ENCODE peak calls at places on chromosomes 4 and X, in eight cellular contexts. One of them, this sample, is unnamed.

GRCh38 chr4:87193958-87194675 is 26.3 kb downstream of the KLHL8 start:
- DNase-seq in progenitor cell of endocrine pancreas: no peak
- DNase-seq in WTC11: no peak
- DNase-seq in left ventricle myocardium inferior: no peak
- DNase-seq in CD8-positive, alpha-beta T cell: no peak
- DNase-seq in lower lobe of right lung: no peak
- DNase-seq in HFFc6: no peak
- DNase-seq in heart left ventricle: no peak
- DNase-seq in this sample: no peak

GRCh38 chrX:154534526-154535322 is 11.9 kb downstream of the G6PD start:
- DNase-seq in progenitor cell of endocrine pancreas: peak
- DNase-seq in WTC11: peak
- DNase-seq in left ventricle myocardium inferior: peak
- DNase-seq in CD8-positive, alpha-beta T cell: peak
- DNase-seq in lower lobe of right lung: peak
- DNase-seq in HFFc6: peak
- DNase-seq in heart left ventricle: peak
- DNase-seq in this sample: peak

GRCh38 chr4:18422685-18423084 is 401.1 kb upstream of the LCORL start:
- DNase-seq in progenitor cell of endocrine pancreas: no peak
- DNase-seq in WTC11: no peak
- DNase-seq in left ventricle myocardium inferior: no peak
- DNase-seq in CD8-positive, alpha-beta T cell: no peak
- DNase-seq in lower lobe of right lung: no peak
- DNase-seq in HFFc6: no peak
- DNase-seq in heart left ventricle: no peak
- DNase-seq in this sample: no peak

GRCh38 chr4:8112036-8112576 is 46.5 kb downstream of the ABLIM2 start:
- DNase-seq in progenitor cell of endocrine pancreas: no peak
- DNase-seq in WTC11: no peak
- DNase-seq in left ventricle myocardium inferior: no peak
- DNase-seq in CD8-positive, alpha-beta T cell: no peak
- DNase-seq in lower lobe of right lung: no peak
- DNase-seq in HFFc6: no peak
- DNase-seq in heart left ventricle: no peak
- DNase-seq in this sample: no peak

GRCh38 chr4:9999956-10000551 is 21.2 kb downstream of the SLC2A9 start:
- DNase-seq in progenitor cell of endocrine pancreas: no peak
- DNase-seq in WTC11: no peak
- DNase-seq in left ventricle myocardium inferior: no peak
- DNase-seq in CD8-positive, alpha-beta T cell: no peak
- DNase-seq in lower lobe of right lung: no peak
- DNase-seq in HFFc6: no peak
- DNase-seq in heart left ventricle: no peak
- DNase-seq in this sample: no peak

GRCh38 chr4:151887151-151887815 is 126.5 kb upstream of the GATB start:
- DNase-seq in progenitor cell of endocrine pancreas: no peak
- DNase-seq in WTC11: no peak
- DNase-seq in left ventricle myocardium inferior: no peak
- DNase-seq in CD8-positive, alpha-beta T cell: no peak
- DNase-seq in lower lobe of right lung: no peak
- DNase-seq in HFFc6: peak
- DNase-seq in heart left ventricle: no peak
- DNase-seq in this sample: no peak

GRCh38 chrX:154437398-154437752 is 421 bp downstream of the GDI1 start:
- DNase-seq in progenitor cell of endocrine pancreas: no peak
- DNase-seq in WTC11: no peak
- DNase-seq in left ventricle myocardium inferior: no peak
- DNase-seq in CD8-positive, alpha-beta T cell: no peak
- DNase-seq in lower lobe of right lung: no peak
- DNase-seq in HFFc6: no peak
- DNase-seq in heart left ventricle: no peak
- DNase-seq in this sample: no peak

GRCh38 chr4:119526786-119527550 is 101.6 kb downstream of the PDE5A start:
- DNase-seq in progenitor cell of endocrine pancreas: no peak
- DNase-seq in WTC11: no peak
- DNase-seq in left ventricle myocardium inferior: no peak
- DNase-seq in CD8-positive, alpha-beta T cell: no peak
- DNase-seq in lower lobe of right lung: no peak
- DNase-seq in HFFc6: peak
- DNase-seq in heart left ventricle: no peak
- DNase-seq in this sample: no peak

GRCh38 chrX:10797493-10797892 is 177.1 kb upstream of the MID1 start:
- DNase-seq in progenitor cell of endocrine pancreas: no peak
- DNase-seq in WTC11: no peak
- DNase-seq in left ventricle myocardium inferior: no peak
- DNase-seq in CD8-positive, alpha-beta T cell: no peak
- DNase-seq in lower lobe of right lung: no peak
- DNase-seq in HFFc6: no peak
- DNase-seq in heart left ventricle: no peak
- DNase-seq in this sample: no peak

GRCh38 chrX:154374361-154375155 is at the start of gene FLNA:
- DNase-seq in progenitor cell of endocrine pancreas: peak
- DNase-seq in WTC11: peak
- DNase-seq in left ventricle myocardium inferior: peak
- DNase-seq in CD8-positive, alpha-beta T cell: no peak
- DNase-seq in lower lobe of right lung: no peak
- DNase-seq in HFFc6: no peak
- DNase-seq in heart left ventricle: no peak
- DNase-seq in this sample: peak

GRCh38 chrX:45750639-45751038 is 550.0 kb upstream of the DIPK2B start:
- DNase-seq in progenitor cell of endocrine pancreas: no peak
- DNase-seq in WTC11: no peak
- DNase-seq in left ventricle myocardium inferior: peak
- DNase-seq in CD8-positive, alpha-beta T cell: no peak
- DNase-seq in lower lobe of right lung: no peak
- DNase-seq in HFFc6: no peak
- DNase-seq in heart left ventricle: no peak
- DNase-seq in this sample: no peak

GRCh38 chrX:4380710-4381109 is 667.3 kb upstream of the PRKX start:
- DNase-seq in progenitor cell of endocrine pancreas: no peak
- DNase-seq in WTC11: no peak
- DNase-seq in left ventricle myocardium inferior: no peak
- DNase-seq in CD8-positive, alpha-beta T cell: no peak
- DNase-seq in lower lobe of right lung: no peak
- DNase-seq in HFFc6: no peak
- DNase-seq in heart left ventricle: no peak
- DNase-seq in this sample: no peak

GRCh38 chr4:108148316-108148715 is 20.4 kb downstream of the LEF1 start:
- DNase-seq in progenitor cell of endocrine pancreas: no peak
- DNase-seq in WTC11: no peak
- DNase-seq in left ventricle myocardium inferior: no peak
- DNase-seq in CD8-positive, alpha-beta T cell: no peak
- DNase-seq in lower lobe of right lung: no peak
- DNase-seq in HFFc6: no peak
- DNase-seq in heart left ventricle: no peak
- DNase-seq in this sample: no peak

GRCh38 chr4:102678695-102679335 is 82.0 kb downstream of the MANBA start:
- DNase-seq in progenitor cell of endocrine pancreas: no peak
- DNase-seq in WTC11: no peak
- DNase-seq in left ventricle myocardium inferior: no peak
- DNase-seq in CD8-positive, alpha-beta T cell: no peak
- DNase-seq in lower lobe of right lung: no peak
- DNase-seq in HFFc6: no peak
- DNase-seq in heart left ventricle: no peak
- DNase-seq in this sample: no peak

GRCh38 chr4:183118585-183118984 is 19.5 kb downstream of the WWC2 start:
- DNase-seq in progenitor cell of endocrine pancreas: no peak
- DNase-seq in WTC11: no peak
- DNase-seq in left ventricle myocardium inferior: no peak
- DNase-seq in CD8-positive, alpha-beta T cell: no peak
- DNase-seq in lower lobe of right lung: no peak
- DNase-seq in HFFc6: peak
- DNase-seq in heart left ventricle: no peak
- DNase-seq in this sample: no peak

GRCh38 chrX:25858273-25858880 is 279.8 kb upstream of the MAGEB18 start:
- DNase-seq in progenitor cell of endocrine pancreas: no peak
- DNase-seq in WTC11: no peak
- DNase-seq in left ventricle myocardium inferior: no peak
- DNase-seq in CD8-positive, alpha-beta T cell: no peak
- DNase-seq in lower lobe of right lung: no peak
- DNase-seq in HFFc6: no peak
- DNase-seq in heart left ventricle: no peak
- DNase-seq in this sample: no peak
- TF ChIP-seq CTCF in progenitor cell of endocrine pancreas: no peak
- TF ChIP-seq CTCF in WTC11: no peak
- TF ChIP-seq CTCF in left ventricle myocardium inferior: no peak
- TF ChIP-seq CTCF in CD8-positive, alpha-beta T cell: no peak
- TF ChIP-seq CTCF in lower lobe of right lung: no peak
- TF ChIP-seq CTCF in HFFc6: no peak
- TF ChIP-seq CTCF in heart left ventricle: no peak
- TF ChIP-seq CTCF in this sample: no peak

DNA sequence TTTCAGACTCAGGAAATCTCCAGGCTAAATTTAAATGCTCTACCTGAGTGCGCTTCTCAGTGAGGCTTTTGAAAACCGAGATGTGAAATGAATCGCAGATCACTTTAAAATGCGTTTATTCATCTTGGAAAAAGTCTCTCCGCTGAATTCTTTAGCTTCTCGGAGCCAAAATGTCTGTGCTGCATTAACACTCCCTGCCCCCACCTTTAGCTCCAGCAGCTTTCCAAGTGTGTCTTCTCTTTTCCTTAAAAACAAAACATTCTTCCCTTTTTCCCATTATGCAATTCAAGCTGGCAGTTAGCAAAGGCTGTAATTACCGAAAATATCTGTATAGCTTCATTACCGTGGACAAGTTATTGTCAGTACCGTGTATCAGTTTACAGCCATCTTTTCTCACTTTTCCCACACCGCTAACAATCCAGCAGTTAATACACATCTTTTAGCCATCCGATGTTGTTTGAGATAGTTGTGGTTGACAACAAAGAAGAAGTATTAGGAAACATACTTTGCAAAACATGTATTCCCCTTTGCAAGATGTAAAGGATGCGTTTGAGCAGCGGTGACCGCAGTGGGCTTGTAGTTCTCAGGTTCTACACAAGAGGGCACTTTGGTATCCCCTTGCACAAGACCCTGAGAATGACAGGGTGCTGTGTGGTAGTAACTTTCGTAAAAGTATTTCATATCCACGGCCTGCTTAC is 136.1 kb upstream of the STX18 start:
- DNase-seq in progenitor cell of endocrine pancreas: no peak
- DNase-seq in WTC11: peak
- DNase-seq in left ventricle myocardium inferior: no peak
- DNase-seq in CD8-positive, alpha-beta T cell: no peak
- DNase-seq in lower lobe of right lung: no peak
- DNase-seq in HFFc6: peak
- DNase-seq in heart left ventricle: no peak
- DNase-seq in this sample: no peak
- TF ChIP-seq CTCF in progenitor cell of endocrine pancreas: peak
- TF ChIP-seq CTCF in WTC11: peak
- TF ChIP-seq CTCF in left ventricle myocardium inferior: peak
- TF ChIP-seq CTCF in CD8-positive, alpha-beta T cell: no peak
- TF ChIP-seq CTCF in lower lobe of right lung: peak
- TF ChIP-seq CTCF in HFFc6: peak
- TF ChIP-seq CTCF in heart left ventricle: peak
- TF ChIP-seq CTCF in this sample: no peak

DNA sequence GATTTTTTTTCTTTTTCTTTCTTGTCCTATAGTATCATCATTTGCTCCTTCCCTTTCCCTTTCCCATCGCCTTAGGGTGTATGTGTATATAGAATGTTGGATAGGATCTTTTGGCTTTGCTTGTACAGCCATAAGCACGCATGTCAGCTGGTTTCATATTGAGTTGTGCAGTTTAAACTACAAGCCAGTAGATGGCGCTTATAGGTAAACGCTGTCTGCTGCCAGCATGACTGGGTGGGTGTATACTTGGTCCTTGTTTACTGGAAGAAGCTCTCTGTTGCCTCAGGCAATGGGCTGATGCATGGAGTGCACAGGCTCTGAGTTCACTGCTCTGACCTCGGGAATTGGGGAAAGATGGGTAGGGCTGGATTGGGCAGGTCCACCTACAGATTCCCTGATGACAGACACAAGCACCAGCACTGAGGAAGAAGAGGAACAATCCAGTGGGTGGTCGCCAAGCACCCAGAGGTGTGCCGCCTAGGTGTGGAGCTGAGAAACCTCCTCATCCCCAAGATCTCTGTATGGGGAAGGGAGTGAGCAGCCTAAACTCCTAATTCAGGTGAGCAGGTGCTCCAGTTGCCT is 831.5 kb downstream of the STIM2 start:
- DNase-seq in progenitor cell of endocrine pancreas: no peak
- DNase-seq in WTC11: peak
- DNase-seq in left ventricle myocardium inferior: no peak
- DNase-seq in CD8-positive, alpha-beta T cell: no peak
- DNase-seq in lower lobe of right lung: no peak
- DNase-seq in HFFc6: peak
- DNase-seq in heart left ventricle: no peak
- DNase-seq in this sample: no peak
- TF ChIP-seq CTCF in progenitor cell of endocrine pancreas: peak
- TF ChIP-seq CTCF in WTC11: peak
- TF ChIP-seq CTCF in left ventricle myocardium inferior: peak
- TF ChIP-seq CTCF in CD8-positive, alpha-beta T cell: no peak
- TF ChIP-seq CTCF in lower lobe of right lung: peak
- TF ChIP-seq CTCF in HFFc6: peak
- TF ChIP-seq CTCF in heart left ventricle: peak
- TF ChIP-seq CTCF in this sample: no peak

GRCh38 chr4:80195441-80196139 is 1.7 kb upstream of the PRDM8 start:
- DNase-seq in progenitor cell of endocrine pancreas: no peak
- DNase-seq in WTC11: no peak
- DNase-seq in left ventricle myocardium inferior: no peak
- DNase-seq in CD8-positive, alpha-beta T cell: no peak
- DNase-seq in lower lobe of right lung: no peak
- DNase-seq in HFFc6: no peak
- DNase-seq in heart left ventricle: no peak
- DNase-seq in this sample: no peak

GRCh38 chr4:80189581-80189955 is 7.7 kb upstream of the PRDM8 start:
- DNase-seq in progenitor cell of endocrine pancreas: no peak
- DNase-seq in WTC11: no peak
- DNase-seq in left ventricle myocardium inferior: no peak
- DNase-seq in CD8-positive, alpha-beta T cell: no peak
- DNase-seq in lower lobe of right lung: no peak
- DNase-seq in HFFc6: no peak
- DNase-seq in heart left ventricle: no peak
- DNase-seq in this sample: no peak

GRCh38 chr4:80189956-80190671 is 7.2 kb upstream of the PRDM8 start:
- DNase-seq in progenitor cell of endocrine pancreas: no peak
- DNase-seq in WTC11: peak
- DNase-seq in left ventricle myocardium inferior: no peak
- DNase-seq in CD8-positive, alpha-beta T cell: no peak
- DNase-seq in lower lobe of right lung: no peak
- DNase-seq in HFFc6: no peak
- DNase-seq in heart left ventricle: no peak
- DNase-seq in this sample: no peak

GRCh38 chr4:80192252-80192866 is 4.9 kb upstream of the PRDM8 start:
- DNase-seq in progenitor cell of endocrine pancreas: no peak
- DNase-seq in WTC11: no peak
- DNase-seq in left ventricle myocardium inferior: no peak
- DNase-seq in CD8-positive, alpha-beta T cell: no peak
- DNase-seq in lower lobe of right lung: no peak
- DNase-seq in HFFc6: no peak
- DNase-seq in heart left ventricle: no peak
- DNase-seq in this sample: no peak

DNA sequence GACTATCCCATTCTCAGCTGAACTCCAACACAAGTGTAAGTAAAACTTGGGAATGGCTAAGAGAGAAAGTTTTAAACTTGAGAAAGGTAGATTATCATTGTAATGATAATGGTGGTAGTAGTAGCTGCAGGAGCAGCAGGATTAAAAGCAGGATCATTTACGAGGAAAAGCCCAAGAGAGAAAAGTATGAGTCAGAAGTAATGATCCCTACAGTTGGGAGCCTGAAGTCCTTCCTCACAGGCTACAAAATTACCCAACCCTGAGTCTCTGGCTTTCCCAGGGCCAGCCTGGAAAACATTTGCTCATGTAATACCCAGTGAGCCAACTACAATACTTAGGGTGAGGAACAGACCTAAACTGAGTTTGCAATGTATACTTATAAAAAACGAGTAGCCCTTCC is 4.4 kb upstream of the PRDM8 start:
- DNase-seq in progenitor cell of endocrine pancreas: no peak
- DNase-seq in WTC11: no peak
- DNase-seq in left ventricle myocardium inferior: no peak
- DNase-seq in CD8-positive, alpha-beta T cell: no peak
- DNase-seq in lower lobe of right lung: no peak
- DNase-seq in HFFc6: peak
- DNase-seq in heart left ventricle: no peak
- DNase-seq in this sample: no peak
- TF ChIP-seq CTCF in progenitor cell of endocrine pancreas: no peak
- TF ChIP-seq CTCF in WTC11: no peak
- TF ChIP-seq CTCF in left ventricle myocardium inferior: no peak
- TF ChIP-seq CTCF in CD8-positive, alpha-beta T cell: no peak
- TF ChIP-seq CTCF in lower lobe of right lung: no peak
- TF ChIP-seq CTCF in HFFc6: no peak
- TF ChIP-seq CTCF in heart left ventricle: no peak
- TF ChIP-seq CTCF in this sample: no peak